ENCODE peak calls at places on chromosomes 4 and X, in seven cellular contexts. One of them, this sample, is unnamed. For H3K36me3, the result is how much of the 10 kb centered on the place peaks cover.

GRCh38 chr4:152634110-152634760 is 45.6 kb downstream of the TMEM154 start:
- DNase-seq in fibroblast of lung: no peak
- DNase-seq in heart right ventricle: no peak
- DNase-seq in prostate gland: no peak
- DNase-seq in sigmoid colon: no peak
- DNase-seq in IMR-90: no peak
- DNase-seq in HCT116: no peak
- DNase-seq in this sample: no peak

GRCh38 chr4:102429553-102429952 is 71.6 kb upstream of the NFKB1 start:
- DNase-seq in fibroblast of lung: peak
- DNase-seq in heart right ventricle: no peak
- DNase-seq in prostate gland: no peak
- DNase-seq in sigmoid colon: no peak
- DNase-seq in IMR-90: peak
- DNase-seq in HCT116: peak
- DNase-seq in this sample: no peak

GRCh38 chr4:8345053-8345945 is 75.7 kb downstream of the HTRA3 start:
- DNase-seq in fibroblast of lung: no peak
- DNase-seq in heart right ventricle: no peak
- DNase-seq in prostate gland: no peak
- DNase-seq in sigmoid colon: no peak
- DNase-seq in IMR-90: no peak
- DNase-seq in HCT116: no peak
- DNase-seq in this sample: no peak

GRCh38 chr4:48153791-48154550 is 19.9 kb upstream of the TXK start:
- DNase-seq in fibroblast of lung: no peak
- DNase-seq in heart right ventricle: no peak
- DNase-seq in prostate gland: no peak
- DNase-seq in sigmoid colon: no peak
- DNase-seq in IMR-90: no peak
- DNase-seq in HCT116: no peak
- DNase-seq in this sample: no peak

GRCh38 chr4:86927843-86928395 is 6.9 kb upstream of the AFF1 start:
- DNase-seq in fibroblast of lung: peak
- DNase-seq in heart right ventricle: no peak
- DNase-seq in prostate gland: peak
- DNase-seq in sigmoid colon: peak
- DNase-seq in IMR-90: peak
- DNase-seq in HCT116: no peak
- DNase-seq in this sample: no peak

GRCh38 chr4:94532016-94532789 is 80.5 kb downstream of the PDLIM5 start:
- DNase-seq in fibroblast of lung: peak
- DNase-seq in heart right ventricle: no peak
- DNase-seq in prostate gland: no peak
- DNase-seq in sigmoid colon: no peak
- DNase-seq in IMR-90: peak
- DNase-seq in HCT116: peak
- DNase-seq in this sample: no peak

GRCh38 chr4:173420324-173420752 is 21.4 kb upstream of the SCRG1 start:
- DNase-seq in fibroblast of lung: peak
- DNase-seq in heart right ventricle: no peak
- DNase-seq in prostate gland: no peak
- DNase-seq in sigmoid colon: no peak
- DNase-seq in IMR-90: peak
- DNase-seq in HCT116: peak
- DNase-seq in this sample: no peak

GRCh38 chr4:154039435-154040061 is 250.7 kb upstream of the SFRP2 start:
- DNase-seq in fibroblast of lung: no peak
- DNase-seq in heart right ventricle: no peak
- DNase-seq in prostate gland: no peak
- DNase-seq in sigmoid colon: no peak
- DNase-seq in IMR-90: no peak
- DNase-seq in HCT116: no peak
- DNase-seq in this sample: no peak

GRCh38 chrX:110021180-110022022 is 18.5 kb downstream of the TMEM164 start:
- DNase-seq in fibroblast of lung: peak
- DNase-seq in heart right ventricle: peak
- DNase-seq in prostate gland: no peak
- DNase-seq in sigmoid colon: no peak
- DNase-seq in IMR-90: peak
- DNase-seq in HCT116: no peak
- DNase-seq in this sample: no peak

GRCh38 chr4:89161841-89162240 is 50.5 kb downstream of the TIGD2 start:
- DNase-seq in fibroblast of lung: no peak
- DNase-seq in heart right ventricle: no peak
- DNase-seq in prostate gland: no peak
- DNase-seq in sigmoid colon: no peak
- DNase-seq in IMR-90: peak
- DNase-seq in HCT116: no peak
- DNase-seq in this sample: no peak

GRCh38 chrX:64570204-64570603 is 175.0 kb upstream of the MTMR8 start:
- DNase-seq in fibroblast of lung: no peak
- DNase-seq in heart right ventricle: no peak
- DNase-seq in prostate gland: no peak
- DNase-seq in sigmoid colon: no peak
- DNase-seq in IMR-90: no peak
- DNase-seq in HCT116: no peak
- DNase-seq in this sample: no peak

GRCh38 chr4:139711461-139711860 is 45.8 kb downstream of the MGST2 start:
- DNase-seq in fibroblast of lung: peak
- DNase-seq in heart right ventricle: no peak
- DNase-seq in prostate gland: no peak
- DNase-seq in sigmoid colon: no peak
- DNase-seq in IMR-90: peak
- DNase-seq in HCT116: no peak
- DNase-seq in this sample: no peak

GRCh38 chrX:108304210-108304609 is 134.0 kb downstream of the COL4A6 start:
- DNase-seq in fibroblast of lung: peak
- DNase-seq in heart right ventricle: no peak
- DNase-seq in prostate gland: no peak
- DNase-seq in sigmoid colon: no peak
- DNase-seq in IMR-90: peak
- DNase-seq in HCT116: no peak
- DNase-seq in this sample: no peak

GRCh38 chrX:25524150-25524549 is 508.4 kb upstream of the ARX start:
- DNase-seq in fibroblast of lung: no peak
- DNase-seq in heart right ventricle: no peak
- DNase-seq in prostate gland: no peak
- DNase-seq in sigmoid colon: no peak
- DNase-seq in IMR-90: peak
- DNase-seq in HCT116: no peak
- DNase-seq in this sample: no peak

GRCh38 chr4:139170932-139171331 is 6.1 kb downstream of the ELF2 start:
- DNase-seq in fibroblast of lung: no peak
- DNase-seq in heart right ventricle: no peak
- DNase-seq in prostate gland: no peak
- DNase-seq in sigmoid colon: no peak
- DNase-seq in IMR-90: no peak
- DNase-seq in HCT116: no peak
- DNase-seq in this sample: no peak

GRCh38 chr4:77662396-77662795 is 56.8 kb downstream of the CXCL13 start:
- DNase-seq in fibroblast of lung: no peak
- DNase-seq in heart right ventricle: no peak
- DNase-seq in prostate gland: no peak
- DNase-seq in sigmoid colon: no peak
- DNase-seq in IMR-90: no peak
- DNase-seq in HCT116: no peak
- DNase-seq in this sample: no peak

GRCh38 chr4:183264614-183265013 is 55.5 kb downstream of the CLDN22 start:
- DNase-seq in fibroblast of lung: peak
- DNase-seq in heart right ventricle: no peak
- DNase-seq in prostate gland: no peak
- DNase-seq in sigmoid colon: no peak
- DNase-seq in IMR-90: peak
- DNase-seq in HCT116: no peak
- DNase-seq in this sample: no peak

GRCh38 chr4:26267087-26267486 is 53.7 kb upstream of the RBPJ start:
- DNase-seq in fibroblast of lung: peak
- DNase-seq in heart right ventricle: peak
- DNase-seq in prostate gland: peak
- DNase-seq in sigmoid colon: peak
- DNase-seq in IMR-90: peak
- DNase-seq in HCT116: no peak
- DNase-seq in this sample: no peak

GRCh38 chr4:4259484-4260100 is 11.6 kb upstream of the TMEM128 start:
- DNase-seq in fibroblast of lung: no peak
- DNase-seq in heart right ventricle: no peak
- DNase-seq in prostate gland: no peak
- DNase-seq in sigmoid colon: no peak
- DNase-seq in IMR-90: no peak
- DNase-seq in HCT116: no peak
- DNase-seq in this sample: no peak

DNA sequence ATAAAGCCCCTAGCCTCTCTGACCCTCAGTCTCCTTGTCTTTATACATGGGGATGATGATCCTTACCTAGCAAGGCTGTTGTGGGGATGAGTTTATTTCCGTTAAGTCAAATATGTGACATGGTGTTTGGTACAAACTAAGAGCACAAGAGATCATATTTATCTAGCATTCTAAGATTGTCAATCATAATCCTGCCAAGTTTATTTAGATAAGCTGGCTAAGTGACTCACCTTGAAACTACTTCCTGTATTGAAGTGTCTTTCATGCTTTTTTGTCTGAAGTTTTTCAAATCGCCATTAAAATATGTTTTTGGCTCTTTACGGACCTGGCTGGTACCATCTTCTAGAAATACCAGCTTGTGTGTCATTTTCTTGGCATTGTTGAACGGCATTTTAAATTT is 30.7 kb downstream of the MAP7D3 start:
- DNase-seq in fibroblast of lung: peak
- DNase-seq in heart right ventricle: no peak
- DNase-seq in prostate gland: no peak
- DNase-seq in sigmoid colon: no peak
- DNase-seq in IMR-90: no peak
- DNase-seq in HCT116: no peak
- DNase-seq in this sample: no peak
- H3K36me3 ChIP-seq in fibroblast of lung: under half
- H3K36me3 ChIP-seq in heart right ventricle: under half
- H3K36me3 ChIP-seq in prostate gland: under half
- H3K36me3 ChIP-seq in sigmoid colon: under half
- H3K36me3 ChIP-seq in IMR-90: under half
- H3K36me3 ChIP-seq in HCT116: under half
- H3K36me3 ChIP-seq in this sample: under half

GRCh38 chr4:32460972-32461371 is 1740.8 kb downstream of the PCDH7 start:
- DNase-seq in fibroblast of lung: no peak
- DNase-seq in heart right ventricle: no peak
- DNase-seq in prostate gland: no peak
- DNase-seq in sigmoid colon: no peak
- DNase-seq in IMR-90: no peak
- DNase-seq in HCT116: no peak
- DNase-seq in this sample: no peak

DNA sequence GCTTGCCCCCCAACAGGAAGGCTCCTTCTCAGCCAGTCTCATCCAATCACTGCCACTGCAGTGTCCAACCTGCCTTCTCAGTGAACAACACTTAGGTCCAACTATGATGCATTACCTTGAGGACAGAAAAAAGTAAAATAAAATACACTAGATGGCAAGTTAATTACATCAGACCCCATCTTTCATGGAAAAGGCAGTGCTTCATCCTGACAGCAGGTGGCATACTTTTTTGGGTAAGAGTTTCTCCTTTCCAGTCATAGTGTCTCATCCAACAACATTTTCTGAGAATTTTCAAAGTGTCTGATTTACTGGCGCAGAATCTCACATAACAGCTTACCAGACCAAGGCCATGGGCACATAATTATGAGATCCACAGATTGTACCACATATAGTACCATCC is 1742.8 kb downstream of the PCDH7 start:
- DNase-seq in fibroblast of lung: peak
- DNase-seq in heart right ventricle: no peak
- DNase-seq in prostate gland: no peak
- DNase-seq in sigmoid colon: no peak
- DNase-seq in IMR-90: peak
- DNase-seq in HCT116: peak
- DNase-seq in this sample: peak
- TF ChIP-seq CTCF in fibroblast of lung: no peak
- TF ChIP-seq CTCF in heart right ventricle: no peak
- TF ChIP-seq CTCF in prostate gland: no peak
- TF ChIP-seq CTCF in sigmoid colon: no peak
- TF ChIP-seq CTCF in IMR-90: peak
- TF ChIP-seq CTCF in HCT116: peak
- TF ChIP-seq CTCF in this sample: peak

GRCh38 chr4:178083968-178084367 is 641.7 kb upstream of the AGA start:
- DNase-seq in fibroblast of lung: no peak
- DNase-seq in heart right ventricle: no peak
- DNase-seq in prostate gland: no peak
- DNase-seq in sigmoid colon: no peak
- DNase-seq in IMR-90: no peak
- DNase-seq in HCT116: no peak
- DNase-seq in this sample: no peak

GRCh38 chr4:178081931-178082330 is 639.7 kb upstream of the AGA start:
- DNase-seq in fibroblast of lung: no peak
- DNase-seq in heart right ventricle: no peak
- DNase-seq in prostate gland: no peak
- DNase-seq in sigmoid colon: no peak
- DNase-seq in IMR-90: no peak
- DNase-seq in HCT116: no peak
- DNase-seq in this sample: no peak

GRCh38 chr4:178090640-178091411 is 648.6 kb upstream of the AGA start:
- DNase-seq in fibroblast of lung: no peak
- DNase-seq in heart right ventricle: no peak
- DNase-seq in prostate gland: no peak
- DNase-seq in sigmoid colon: no peak
- DNase-seq in IMR-90: no peak
- DNase-seq in HCT116: no peak
- DNase-seq in this sample: no peak

DNA sequence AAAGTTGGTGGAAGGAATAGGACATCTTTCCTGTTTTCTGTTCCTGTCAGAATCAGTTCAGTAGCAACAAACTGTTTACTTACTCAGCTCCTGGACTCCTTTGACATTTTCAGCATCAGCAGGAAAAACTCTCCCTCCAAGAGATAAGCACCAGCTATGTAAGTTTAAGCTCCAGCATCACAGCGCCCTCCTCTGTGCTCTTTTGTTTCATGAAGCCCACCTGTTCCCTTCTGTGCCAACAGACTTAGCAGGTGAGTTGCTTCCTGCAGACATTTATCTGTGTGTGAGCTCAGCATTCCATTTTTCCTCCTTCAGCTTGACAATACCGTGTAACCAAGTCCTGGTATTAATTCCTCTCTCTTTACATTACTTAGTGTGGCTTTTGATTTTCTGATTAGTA is 644.1 kb upstream of the AGA start:
- DNase-seq in fibroblast of lung: no peak
- DNase-seq in heart right ventricle: no peak
- DNase-seq in prostate gland: no peak
- DNase-seq in sigmoid colon: no peak
- DNase-seq in IMR-90: peak
- DNase-seq in HCT116: peak
- DNase-seq in this sample: peak
- H3K36me3 ChIP-seq in fibroblast of lung: under half
- H3K36me3 ChIP-seq in heart right ventricle: under half
- H3K36me3 ChIP-seq in prostate gland: under half
- H3K36me3 ChIP-seq in sigmoid colon: under half
- H3K36me3 ChIP-seq in IMR-90: under half
- H3K36me3 ChIP-seq in HCT116: under half
- H3K36me3 ChIP-seq in this sample: under half

DNA sequence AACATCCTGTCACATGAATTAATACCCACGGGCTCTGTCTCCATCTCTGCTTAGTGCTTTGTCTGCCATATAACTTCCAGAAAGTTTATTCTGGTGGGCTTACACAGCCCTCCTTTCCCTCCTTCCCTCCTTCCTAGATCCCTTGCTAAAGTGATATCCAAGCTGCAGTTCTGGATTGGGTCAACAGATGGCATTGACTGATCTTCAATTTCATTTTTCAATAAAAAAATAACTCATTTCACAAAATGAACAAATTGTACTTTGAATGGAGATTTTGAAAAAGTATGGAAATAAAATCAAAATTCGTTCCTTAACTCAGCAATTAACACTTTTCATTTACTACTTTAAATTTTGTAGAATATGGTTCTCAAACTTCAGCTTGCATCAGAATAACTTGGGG is 94.9 kb downstream of the NXF2 start:
- DNase-seq in fibroblast of lung: no peak
- DNase-seq in heart right ventricle: no peak
- DNase-seq in prostate gland: no peak
- DNase-seq in sigmoid colon: no peak
- DNase-seq in IMR-90: no peak
- DNase-seq in HCT116: no peak
- DNase-seq in this sample: no peak
- TF ChIP-seq CTCF in fibroblast of lung: peak
- TF ChIP-seq CTCF in heart right ventricle: no peak
- TF ChIP-seq CTCF in prostate gland: no peak
- TF ChIP-seq CTCF in sigmoid colon: no peak
- TF ChIP-seq CTCF in IMR-90: peak
- TF ChIP-seq CTCF in HCT116: peak
- TF ChIP-seq CTCF in this sample: peak